ENCODE peak calls at places on chromosomes 12 and 14, in eight cellular contexts. One of them, this sample, is unnamed.

GRCh38 chr12:119158004-119158776 is 20.5 kb upstream of the HSPB8 start:
- DNase-seq in SHP77: no peak
- DNase-seq in neural crest cell: no peak
- DNase-seq in neuronal stem cell: no peak
- DNase-seq in left kidney: peak
- DNase-seq in naive thymus-derived CD8-positive, alpha-beta T cell: no peak
- DNase-seq in activated CD4-positive, CD25-positive, alpha-beta regulatory T cell: no peak
- DNase-seq in bronchial epithelial cell: no peak
- DNase-seq in this sample: no peak

GRCh38 chr12:50785406-50785805 is 21.5 kb downstream of the ATF1 start:
- DNase-seq in SHP77: no peak
- DNase-seq in neural crest cell: no peak
- DNase-seq in neuronal stem cell: no peak
- DNase-seq in left kidney: no peak
- DNase-seq in naive thymus-derived CD8-positive, alpha-beta T cell: no peak
- DNase-seq in activated CD4-positive, CD25-positive, alpha-beta regulatory T cell: no peak
- DNase-seq in bronchial epithelial cell: no peak
- DNase-seq in this sample: no peak

GRCh38 chr14:92497391-92497790 is 16.2 kb upstream of the RIN3 start:
- DNase-seq in SHP77: no peak
- DNase-seq in neural crest cell: no peak
- DNase-seq in neuronal stem cell: no peak
- DNase-seq in left kidney: no peak
- DNase-seq in naive thymus-derived CD8-positive, alpha-beta T cell: no peak
- DNase-seq in activated CD4-positive, CD25-positive, alpha-beta regulatory T cell: no peak
- DNase-seq in bronchial epithelial cell: no peak
- DNase-seq in this sample: no peak

GRCh38 chr12:24697295-24697694 is 251.6 kb downstream of the BCAT1 start:
- DNase-seq in SHP77: no peak
- DNase-seq in neural crest cell: no peak
- DNase-seq in neuronal stem cell: no peak
- DNase-seq in left kidney: no peak
- DNase-seq in naive thymus-derived CD8-positive, alpha-beta T cell: no peak
- DNase-seq in activated CD4-positive, CD25-positive, alpha-beta regulatory T cell: no peak
- DNase-seq in bronchial epithelial cell: peak
- DNase-seq in this sample: no peak

GRCh38 chr12:34604631-34605509 is 582.6 kb downstream of the ALG10 start:
- DNase-seq in SHP77: no peak
- DNase-seq in neural crest cell: no peak
- DNase-seq in neuronal stem cell: no peak
- DNase-seq in left kidney: no peak
- DNase-seq in naive thymus-derived CD8-positive, alpha-beta T cell: no peak
- DNase-seq in activated CD4-positive, CD25-positive, alpha-beta regulatory T cell: no peak
- DNase-seq in bronchial epithelial cell: no peak
- DNase-seq in this sample: no peak

GRCh38 chr12:21881950-21882349 is 59.3 kb downstream of the ABCC9 start:
- DNase-seq in SHP77: no peak
- DNase-seq in neural crest cell: no peak
- DNase-seq in neuronal stem cell: no peak
- DNase-seq in left kidney: no peak
- DNase-seq in naive thymus-derived CD8-positive, alpha-beta T cell: no peak
- DNase-seq in activated CD4-positive, CD25-positive, alpha-beta regulatory T cell: no peak
- DNase-seq in bronchial epithelial cell: no peak
- DNase-seq in this sample: no peak

GRCh38 chr12:67364228-67364627 is 95.1 kb downstream of the CAND1 start:
- DNase-seq in SHP77: no peak
- DNase-seq in neural crest cell: no peak
- DNase-seq in neuronal stem cell: no peak
- DNase-seq in left kidney: no peak
- DNase-seq in naive thymus-derived CD8-positive, alpha-beta T cell: no peak
- DNase-seq in activated CD4-positive, CD25-positive, alpha-beta regulatory T cell: no peak
- DNase-seq in bronchial epithelial cell: no peak
- DNase-seq in this sample: no peak

GRCh38 chr12:39620664-39621658 is 1.4 kb upstream of the ABCD2 start:
- DNase-seq in SHP77: no peak
- DNase-seq in neural crest cell: no peak
- DNase-seq in neuronal stem cell: no peak
- DNase-seq in left kidney: no peak
- DNase-seq in naive thymus-derived CD8-positive, alpha-beta T cell: peak
- DNase-seq in activated CD4-positive, CD25-positive, alpha-beta regulatory T cell: no peak
- DNase-seq in bronchial epithelial cell: no peak
- DNase-seq in this sample: no peak

GRCh38 chr14:38171197-38171596 is 36.5 kb upstream of the SSTR1 start:
- DNase-seq in SHP77: no peak
- DNase-seq in neural crest cell: no peak
- DNase-seq in neuronal stem cell: no peak
- DNase-seq in left kidney: no peak
- DNase-seq in naive thymus-derived CD8-positive, alpha-beta T cell: no peak
- DNase-seq in activated CD4-positive, CD25-positive, alpha-beta regulatory T cell: no peak
- DNase-seq in bronchial epithelial cell: peak
- DNase-seq in this sample: no peak

GRCh38 chr14:78530078-78530477 is 359.9 kb downstream of the NRXN3 start:
- DNase-seq in SHP77: no peak
- DNase-seq in neural crest cell: peak
- DNase-seq in neuronal stem cell: peak
- DNase-seq in left kidney: peak
- DNase-seq in naive thymus-derived CD8-positive, alpha-beta T cell: no peak
- DNase-seq in activated CD4-positive, CD25-positive, alpha-beta regulatory T cell: no peak
- DNase-seq in bronchial epithelial cell: peak
- DNase-seq in this sample: peak

GRCh38 chr14:33932526-33933292 is 18.2 kb downstream of the EGLN3 start:
- DNase-seq in SHP77: peak
- DNase-seq in neural crest cell: no peak
- DNase-seq in neuronal stem cell: peak
- DNase-seq in left kidney: peak
- DNase-seq in naive thymus-derived CD8-positive, alpha-beta T cell: no peak
- DNase-seq in activated CD4-positive, CD25-positive, alpha-beta regulatory T cell: no peak
- DNase-seq in bronchial epithelial cell: no peak
- DNase-seq in this sample: no peak

GRCh38 chr14:49767473-49768300 is at the start of gene KLHDC2:
- DNase-seq in SHP77: peak
- DNase-seq in neural crest cell: peak
- DNase-seq in neuronal stem cell: peak
- DNase-seq in left kidney: peak
- DNase-seq in naive thymus-derived CD8-positive, alpha-beta T cell: peak
- DNase-seq in activated CD4-positive, CD25-positive, alpha-beta regulatory T cell: peak
- DNase-seq in bronchial epithelial cell: peak
- DNase-seq in this sample: peak

GRCh38 chr14:21768116-21768874 is 94.7 kb upstream of the OR4E1 start:
- DNase-seq in SHP77: peak
- DNase-seq in neural crest cell: no peak
- DNase-seq in neuronal stem cell: peak
- DNase-seq in left kidney: peak
- DNase-seq in naive thymus-derived CD8-positive, alpha-beta T cell: peak
- DNase-seq in activated CD4-positive, CD25-positive, alpha-beta regulatory T cell: no peak
- DNase-seq in bronchial epithelial cell: peak
- DNase-seq in this sample: peak

GRCh38 chr14:96349286-96350075 is 13.7 kb downstream of the ATG2B start:
- DNase-seq in SHP77: no peak
- DNase-seq in neural crest cell: no peak
- DNase-seq in neuronal stem cell: no peak
- DNase-seq in left kidney: no peak
- DNase-seq in naive thymus-derived CD8-positive, alpha-beta T cell: no peak
- DNase-seq in activated CD4-positive, CD25-positive, alpha-beta regulatory T cell: no peak
- DNase-seq in bronchial epithelial cell: peak
- DNase-seq in this sample: no peak

This sample was measured in K562.